ENCODE peak calls at places on chromosomes 7 and 10, in eight cellular contexts. R is stimulated activated CD4-positive, alpha-beta T cell treated with anti-CD3 and anti-CD28 coated beads, Interleukin-15, amount 100 ng/mL, for 48 hours; K is GM12878; L is activated CD8-positive, alpha-beta memory T cell treated with anti-CD3 and anti-CD28 coated beads for 4 hours; Q is GM13977; W is dorsolateral prefrontal cortex; B is A549; N is hippocampal formation. H is an unnamed sample.

GRCh38 chr7:63900394-63901203 is 98.0 kb upstream of the ZNF722 start:
- DNase-seq in R (peak), K (no peak), L (peak), Q (no peak), W (peak), B (peak), N (peak), H (no peak)

GRCh38 chr10:12129222-12130111 is at the start of gene SEC61A2:
- DNase-seq in R (peak), K (peak), L (peak), Q (peak), W (peak), B (peak), N (peak), H (peak)

GRCh38 chr10:67790534-67791408 is 47.2 kb downstream of the DNAJC12 start:
- DNase-seq in R (peak), K (no peak), L (no peak), Q (no peak), W (no peak), B (peak), N (no peak), H (no peak)

GRCh38 chr7:18393465-18394118 is 102.0 kb upstream of the HDAC9 start:
- DNase-seq in R (no peak), K (no peak), L (no peak), Q (no peak), W (no peak), B (no peak), N (no peak), H (no peak)

GRCh38 chr10:44724415-44725174 is 186.5 kb upstream of the TMEM72 start:
- DNase-seq in R (no peak), K (peak), L (no peak), Q (no peak), W (no peak), B (no peak), N (no peak), H (no peak)

GRCh38 chr7:73850212-73850611 is 7.9 kb upstream of the METTL27 start:
- DNase-seq in R (no peak), K (no peak), L (no peak), Q (no peak), W (no peak), B (no peak), N (no peak), H (no peak)

GRCh38 chr10:31581741-31582323 is 262.8 kb downstream of the ZEB1 start:
- DNase-seq in R (no peak), K (peak), L (no peak), Q (peak), W (no peak), B (no peak), N (peak), H (no peak)

GRCh38 chr10:80356563-80356999 is at the start of the genes DYDC1 and DYDC2:
- DNase-seq in R (peak), K (no peak), L (no peak), Q (peak), W (peak), B (no peak), N (no peak), H (no peak)

GRCh38 chr10:113004219-113004618 is 54.2 kb downstream of the TCF7L2 start:
- DNase-seq in R (no peak), K (no peak), L (no peak), Q (no peak), W (no peak), B (no peak), N (no peak), H (no peak)

GRCh38 chr10:15485684-15486316 is 114.7 kb upstream of the FAM171A1 start:
- DNase-seq in R (no peak), K (no peak), L (no peak), Q (no peak), W (no peak), B (no peak), N (no peak), H (no peak)

GRCh38 chr10:68599754-68600040 is 39.6 kb downstream of the TET1 start:
- DNase-seq in R (no peak), K (no peak), L (no peak), Q (no peak), W (no peak), B (no peak), N (no peak), H (no peak)

GRCh38 chr10:71726673-71727428 is 7.3 kb upstream of the C10orf105 start:
- DNase-seq in R (peak), K (peak), L (peak), Q (peak), W (no peak), B (no peak), N (no peak), H (no peak)

GRCh38 chr7:123070702-123071286 is 75.3 kb upstream of the TAS2R16 start:
- DNase-seq in R (no peak), K (no peak), L (no peak), Q (peak), W (no peak), B (peak), N (no peak), H (no peak)

GRCh38 chr7:33807779-33808482 is 97.4 kb upstream of the BMPER start:
- DNase-seq in R (no peak), K (no peak), L (no peak), Q (no peak), W (no peak), B (peak), N (no peak), H (no peak)

GRCh38 chr10:75086278-75086934 is 25.1 kb upstream of the SAMD8 start:
- DNase-seq in R (no peak), K (no peak), L (no peak), Q (no peak), W (no peak), B (no peak), N (no peak), H (no peak)